ENCODE peak calls at places on chromosomes 2 and 18, in four cellular contexts. O is uterus, H is GM12891, C is K562. E is an unnamed sample.

GRCh38 chr2:207416936-207417718 is 112.6 kb upstream of the CREB1 start:
- DNase-seq in C (peak), H (no peak), O (no peak), E (peak)

GRCh38 chr2:108315408-108316193 is 26.9 kb downstream of the SULT1C2 start:
- DNase-seq in C (no peak), H (no peak), O (no peak), E (no peak)

GRCh38 chr2:186947516-186947915 is 98.5 kb upstream of the ZSWIM2 start:
- DNase-seq in C (no peak), H (no peak), O (no peak), E (no peak)

GRCh38 chr18:3453540-3454364 is 3.8 kb downstream of the TGIF1 start:
- DNase-seq in O (peak), H (no peak), C (peak), E (peak)

GRCh38 chr2:96763511-96764252 is 3.0 kb downstream of the CNNM4 start:
- DNase-seq in O (no peak), H (no peak), C (peak), E (peak)

GRCh38 chr2:128304715-128305554 is 13.7 kb downstream of the HS6ST1 start:
- DNase-seq in O (peak), C (peak), H (no peak), E (no peak)

GRCh38 chr2:41705634-41706033 is 342.2 kb upstream of the PKDCC start:
- DNase-seq in C (no peak), O (no peak), H (no peak), E (no peak)

GRCh38 chr2:5609191-5609590 is 83.0 kb upstream of the SOX11 start:
- DNase-seq in C (no peak), H (no peak), O (no peak), E (no peak)

GRCh38 chr18:32091724-32092421 is at the start of gene RNF138:
- DNase-seq in H (peak), C (peak), O (peak), E (peak)

GRCh38 chr2:201698588-201699226 is at the start of gene MPP4:
- DNase-seq in H (no peak), O (no peak), C (no peak), E (no peak)

GRCh38 chr18:65287642-65288041 is 463.2 kb upstream of the CDH7 start:
- DNase-seq in O (no peak), C (no peak), H (no peak), E (no peak)

GRCh38 chr2:174957049-174957448 is 48.1 kb downstream of the CHN1 start:
- DNase-seq in C (no peak), O (no peak), H (no peak), E (no peak)

GRCh38 chr2:111687911-111688310 is 196.1 kb downstream of the ANAPC1 start:
- DNase-seq in O (no peak), H (no peak), C (no peak), E (no peak)

GRCh38 chr18:3262234-3263171 is 570 bp downstream of the MYL12B start:
- DNase-seq in H (no peak), C (peak), O (no peak), E (peak)

GRCh38 chr2:227865281-227865680 is 6.2 kb upstream of the DAW1 start:
- DNase-seq in C (no peak), O (no peak), H (no peak), E (no peak)

GRCh38 chr2:241052677-241053360 is 49.3 kb downstream of the MTERF4 start:
- DNase-seq in C (no peak), O (no peak), H (no peak), E (no peak)

GRCh38 chr2:18381451-18381850 is 179.0 kb downstream of the RDH14 start:
- DNase-seq in C (no peak), O (no peak), H (no peak), E (no peak)

GRCh38 chr2:20223345-20224190 is 1.4 kb downstream of the SDC1 start:
- DNase-seq in O (no peak), H (no peak), C (no peak), E (no peak)

GRCh38 chr2:9555338-9556120 is at the start of gene ADAM17:
- DNase-seq in O (peak), C (peak), H (peak), E (peak)
- TF ChIP-seq POLR2A in O (peak), C (peak), H (peak), E (peak)

DNA sequence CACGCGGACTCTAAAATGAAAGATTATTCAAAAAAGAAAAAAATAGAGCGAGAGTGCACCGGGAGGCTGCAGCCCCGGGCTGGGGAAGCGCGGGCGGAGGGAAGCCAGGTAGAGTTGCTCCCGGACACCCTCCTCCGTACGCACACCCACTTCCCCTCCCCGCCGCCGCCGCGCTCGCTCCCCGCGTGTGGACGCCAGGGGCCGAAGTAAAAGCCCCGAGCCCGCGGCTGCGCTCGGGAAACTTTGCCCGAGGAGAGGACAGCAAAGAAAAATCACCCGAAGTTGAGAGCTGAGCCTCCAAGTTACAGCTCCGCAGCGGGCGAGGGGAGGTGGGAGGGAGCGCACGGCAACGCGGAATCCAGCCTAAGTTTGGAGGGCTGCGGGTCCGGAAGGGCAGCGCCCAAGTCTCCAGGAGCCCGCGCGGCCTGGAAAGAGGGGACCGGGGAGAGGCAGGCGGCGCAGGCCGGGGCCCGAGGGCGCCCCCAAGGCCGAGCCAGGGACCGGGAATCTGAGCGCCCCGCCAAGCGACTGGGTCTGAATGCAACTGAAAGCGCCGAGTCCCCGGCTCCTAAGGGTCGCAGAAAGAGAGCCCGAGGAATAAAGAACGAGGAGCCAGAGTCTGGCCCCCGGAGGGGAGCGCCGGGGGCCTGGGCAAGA is 666 bp upstream of the BCL11A start:
- DNase-seq in O (no peak), H (no peak), C (peak), E (peak)
- TF ChIP-seq POLR2A in O (no peak), H (no peak), C (no peak), E (no peak)

GRCh38 chr2:120013569-120014223 is 819 bp downstream of the EPB41L5 start:
- DNase-seq in O (no peak), C (peak), H (no peak), E (no peak)

GRCh38 chr2:120012363-120012762 is 514 bp upstream of the EPB41L5 start:
- DNase-seq in H (no peak), C (no peak), O (no peak), E (no peak)

GRCh38 chr2:120014231-120014990 is 1.5 kb downstream of the EPB41L5 start:
- DNase-seq in C (no peak), H (no peak), O (no peak), E (no peak)

GRCh38 chr2:120016800-120017199 is 3.9 kb downstream of the EPB41L5 start:
- DNase-seq in C (no peak), O (no peak), H (no peak), E (no peak)

GRCh38 chr2:120012771-120013568 is at the start of gene EPB41L5:
- DNase-seq in O (peak), H (peak), C (peak), E (peak)
- TF ChIP-seq POLR2A in O (no peak), H (no peak), C (peak), E (no peak)

DNA sequence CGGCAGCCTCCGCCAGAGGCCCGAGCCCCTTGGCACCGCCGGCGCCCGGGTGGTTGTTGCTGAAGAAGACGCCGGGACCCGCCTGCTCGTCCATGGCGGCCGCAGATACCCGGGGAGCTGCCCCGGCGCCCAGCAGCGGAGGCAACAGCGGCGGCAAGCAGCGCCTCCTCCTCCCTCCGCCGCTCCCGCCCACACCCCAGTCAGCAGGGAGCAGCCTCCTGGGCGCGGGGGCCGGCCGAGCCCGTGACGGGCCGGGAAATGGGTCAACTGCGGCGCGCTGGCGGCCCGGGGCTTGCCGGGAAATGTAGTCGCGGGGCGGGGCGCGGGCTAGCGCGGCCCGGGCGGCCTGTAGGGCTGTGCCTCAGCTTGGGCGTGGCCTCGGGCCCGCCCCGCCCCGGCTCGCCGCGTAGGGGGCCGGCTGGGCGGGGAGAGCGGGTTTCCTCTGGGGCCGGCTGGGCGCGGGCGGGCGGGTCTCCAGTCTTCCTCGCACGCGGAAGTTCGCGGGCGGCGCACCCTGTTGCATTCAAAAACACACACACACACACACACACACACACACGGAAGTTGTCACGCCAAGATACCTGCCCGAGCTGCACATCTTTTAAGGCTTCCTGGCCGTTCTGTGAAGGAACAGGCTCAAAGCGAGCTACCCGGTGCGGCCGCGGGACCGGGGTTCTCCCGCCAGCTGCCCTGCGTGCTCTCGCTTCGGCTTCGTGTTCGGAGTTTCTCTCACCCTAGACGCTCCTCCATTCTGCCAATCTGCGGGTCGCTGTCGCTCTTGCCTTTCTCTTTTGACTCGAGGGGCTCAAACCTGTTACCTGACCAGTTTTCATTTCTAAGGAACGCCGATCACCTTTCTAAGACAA is at the start of gene STRN:
- DNase-seq in H (peak), C (peak), O (peak), E (peak)
- TF ChIP-seq POLR2A in H (peak), C (peak), O (peak), E (peak)

GRCh38 chr18:45083456-45083855 is 402.8 kb downstream of the SETBP1 start:
- DNase-seq in C (no peak), O (no peak), H (no peak), E (no peak)
- TF ChIP-seq POLR2A in C (no peak), O (no peak), H (no peak), E (no peak)

GRCh38 chr2:70766357-70767093 is 1.5 kb downstream of the ADD2 start:
- DNase-seq in C (no peak), O (no peak), H (no peak), E (no peak)

GRCh38 chr2:70768585-70769085 is 635 bp upstream of the ADD2 start:
- DNase-seq in O (no peak), C (no peak), H (no peak), E (no peak)

GRCh38 chr2:70767699-70768584 is at the start of gene ADD2:
- DNase-seq in H (no peak), O (no peak), C (peak), E (peak)

GRCh38 chr2:70765507-70765906 is 2.5 kb downstream of the ADD2 start:
- DNase-seq in C (no peak), O (no peak), H (no peak), E (no peak)

DNA sequence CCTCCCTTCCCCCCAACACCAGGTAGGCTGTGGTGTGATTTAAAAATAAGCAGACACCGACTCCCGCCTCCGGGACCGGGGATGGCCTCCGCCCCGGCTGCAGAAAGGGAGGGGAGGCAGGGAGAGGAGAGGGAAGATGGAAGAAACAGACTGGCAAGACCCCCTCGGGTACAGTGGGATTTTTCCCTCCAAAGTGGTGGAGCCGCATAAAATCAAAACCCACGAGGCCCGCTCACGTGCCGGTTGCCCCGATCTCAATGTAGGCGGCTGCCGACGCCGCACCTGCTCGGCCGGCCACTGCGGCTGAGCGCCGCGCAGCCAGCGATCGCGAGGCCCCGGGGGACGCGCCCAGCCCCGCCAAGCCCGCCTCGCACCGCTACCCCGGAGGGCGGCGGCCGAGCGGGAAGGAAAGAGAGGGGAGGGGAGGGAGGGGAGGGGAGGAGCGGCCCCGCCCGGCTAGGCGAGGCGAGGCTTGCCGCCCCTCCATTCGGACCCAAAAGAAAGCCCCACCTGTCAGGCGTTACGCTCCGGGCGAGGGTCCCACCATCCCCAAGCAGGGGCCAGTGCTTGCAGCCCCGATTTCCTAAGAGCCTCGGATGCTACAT is 804 bp downstream of the ADD2 start:
- DNase-seq in C (peak), H (no peak), O (no peak), E (peak)
- TF ChIP-seq POLR2A in C (no peak), H (no peak), O (no peak), E (no peak)

GRCh38 chr18:48545690-48546365 is 7.0 kb downstream of the CTIF start:
- DNase-seq in C (peak), O (peak), H (no peak), E (peak)
- TF ChIP-seq POLR2A in C (no peak), O (no peak), H (no peak), E (no peak)

GRCh38 chr2:238287702-238288649 is at the start of gene PER2:
- DNase-seq in C (peak), H (peak), O (peak), E (peak)
- TF ChIP-seq POLR2A in C (no peak), H (no peak), O (no peak), E (no peak)